ENCODE peak calls at places on chromosome 9, in six cellular contexts. C is stomach, F is heart right ventricle, Q is A549, W is pancreas, H is left ventricle myocardium inferior. J is an unnamed sample. For H3K4me1, the result is how much of the 10 kb centered on the place peaks cover.

GRCh38 chr9:126436545-126437269 is 110.1 kb downstream of the MVB12B start:
- DNase-seq in C (no peak), F (no peak), Q (no peak), W (no peak), H (no peak), J (no peak)

GRCh38 chr9:98926016-98926415 is 17.7 kb upstream of the COL15A1 start:
- DNase-seq in C (no peak), F (no peak), Q (no peak), W (no peak), H (no peak), J (no peak)

GRCh38 chr9:9174358-9174757 is 1374.8 kb upstream of the DMAC1 start:
- DNase-seq in C (no peak), F (no peak), Q (no peak), W (no peak), H (no peak), J (no peak)

GRCh38 chr9:36815566-36816348 is 218.3 kb downstream of the PAX5 start:
- DNase-seq in C (no peak), F (no peak), Q (no peak), W (no peak), H (no peak), J (no peak)

GRCh38 chr9:128078504-128079434 is 10.7 kb downstream of the SLC25A25 start:
- DNase-seq in C (peak), F (no peak), Q (peak), W (no peak), H (no peak), J (no peak)

GRCh38 chr9:79768199-79768598 is 196.4 kb downstream of the TLE4 start:
- DNase-seq in C (no peak), F (no peak), Q (no peak), W (no peak), H (no peak), J (peak)

GRCh38 chr9:121299125-121299466 is 31.1 kb downstream of the GSN start:
- DNase-seq in C (no peak), F (peak), Q (no peak), W (peak), H (no peak), J (no peak)

GRCh38 chr9:104984121-104984520 is 56.2 kb upstream of the ABCA1 start:
- DNase-seq in C (no peak), F (no peak), Q (no peak), W (no peak), H (no peak), J (no peak)

GRCh38 chr9:137150485-137151060 is 11.6 kb downstream of the GRIN1 start:
- DNase-seq in C (peak), F (no peak), Q (peak), W (peak), H (no peak), J (peak)

GRCh38 chr9:122005597-122005996 is 87.5 kb downstream of the TTLL11 start:
- DNase-seq in C (no peak), F (no peak), Q (peak), W (no peak), H (no peak), J (no peak)

GRCh38 chr9:38620483-38621433 is at the start of gene ANKRD18A:
- DNase-seq in C (peak), F (peak), Q (peak), W (peak), H (peak), J (peak)

GRCh38 chr9:35001803-35002502 is 12.4 kb downstream of the DNAJB5 start:
- DNase-seq in C (no peak), F (no peak), Q (no peak), W (no peak), H (no peak), J (no peak)

GRCh38 chr9:8857330-8858249 is 1058.0 kb upstream of the DMAC1 start:
- DNase-seq in C (peak), F (peak), Q (no peak), W (peak), H (peak), J (peak)

GRCh38 chr9:4423207-4423610 is 67.1 kb upstream of the SLC1A1 start:
- DNase-seq in C (no peak), F (no peak), Q (no peak), W (no peak), H (no peak), J (no peak)

GRCh38 chr9:133135193-133135745 is 14.2 kb upstream of the RALGDS start:
- DNase-seq in C (peak), F (peak), Q (peak), W (peak), H (no peak), J (peak)

GRCh38 chr9:136079211-136079915 is 15.7 kb downstream of the NACC2 start:
- DNase-seq in C (no peak), F (peak), Q (no peak), W (peak), H (no peak), J (peak)

GRCh38 chr9:126986506-126986951 is 71.9 kb downstream of the RALGPS1 start:
- DNase-seq in C (no peak), F (no peak), Q (peak), W (no peak), H (no peak), J (no peak)

GRCh38 chr9:98146101-98146991 is 27.3 kb upstream of the TRIM14 start:
- DNase-seq in C (peak), F (no peak), Q (peak), W (peak), H (peak), J (no peak)

GRCh38 chr9:108620767-108621166 is 235.0 kb downstream of the ACTL7B start:
- DNase-seq in C (no peak), F (no peak), Q (no peak), W (no peak), H (no peak), J (no peak)

GRCh38 chr9:106286249-106286648 is 576.7 kb upstream of the ZNF462 start:
- DNase-seq in C (no peak), F (no peak), Q (peak), W (no peak), H (no peak), J (peak)

GRCh38 chr9:97438666-97439065 is 26.8 kb downstream of the TDRD7 start:
- DNase-seq in C (no peak), F (no peak), Q (no peak), W (no peak), H (no peak), J (no peak)

GRCh38 chr9:137317979-137318511 is 16.0 kb upstream of the NRARP start:
- DNase-seq in C (peak), F (no peak), Q (no peak), W (peak), H (peak), J (no peak)

GRCh38 chr9:3894764-3895163 is 369.0 kb upstream of the RFX3 start:
- DNase-seq in C (no peak), F (no peak), Q (no peak), W (no peak), H (no peak), J (no peak)

GRCh38 chr9:106717686-106718085 is 145.3 kb upstream of the ZNF462 start:
- DNase-seq in C (no peak), F (no peak), Q (peak), W (no peak), H (no peak), J (peak)

GRCh38 chr9:84485539-84485938 is 145.0 kb upstream of the SLC28A3 start:
- DNase-seq in C (no peak), F (no peak), Q (no peak), W (no peak), H (no peak), J (no peak)

GRCh38 chr9:114035845-114036785 is 42.0 kb downstream of the AMBP start:
- DNase-seq in C (no peak), F (no peak), Q (no peak), W (peak), H (no peak), J (no peak)

GRCh38 chr9:134536101-134536900 is 105.3 kb upstream of the COL5A1 start:
- DNase-seq in C (no peak), F (no peak), Q (no peak), W (peak), H (peak), J (peak)

GRCh38 chr9:89038354-89039091 is 47.3 kb downstream of the S1PR3 start:
- DNase-seq in C (no peak), F (peak), Q (no peak), W (no peak), H (no peak), J (no peak)

GRCh38 chr9:134025606-134026541 is 593 bp downstream of the BRD3OS start:
- DNase-seq in C (peak), F (peak), Q (peak), W (peak), H (peak), J (peak)

GRCh38 chr9:133119461-133120342 is 1.3 kb downstream of the RALGDS start:
- DNase-seq in C (no peak), F (no peak), Q (no peak), W (no peak), H (peak), J (no peak)

GRCh38 chr9:27349681-27350080 is 52.7 kb upstream of the EQTN start:
- DNase-seq in C (no peak), F (no peak), Q (no peak), W (no peak), H (no peak), J (no peak)

GRCh38 chr9:79706512-79706911 is 134.7 kb downstream of the TLE4 start:
- DNase-seq in C (no peak), F (no peak), Q (no peak), W (no peak), H (no peak), J (no peak)

GRCh38 chr9:88826651-88827245 is 164.5 kb upstream of the S1PR3 start:
- DNase-seq in C (no peak), F (no peak), Q (no peak), W (no peak), H (no peak), J (no peak)

GRCh38 chr9:36150529-36151305 is 14.2 kb downstream of the GLIPR2 start:
- DNase-seq in C (no peak), F (no peak), Q (no peak), W (no peak), H (no peak), J (peak)

GRCh38 chr9:115988701-115989100 is 164.9 kb upstream of the PAPPA start:
- DNase-seq in C (no peak), F (no peak), Q (no peak), W (no peak), H (no peak), J (no peak)

GRCh38 chr9:18452276-18452675 is 21.7 kb upstream of the ADAMTSL1 start:
- DNase-seq in C (no peak), F (no peak), Q (no peak), W (no peak), H (no peak), J (no peak)

GRCh38 chr9:18215626-18216025 is 258.3 kb upstream of the ADAMTSL1 start:
- DNase-seq in C (no peak), F (no peak), Q (no peak), W (no peak), H (no peak), J (peak)

GRCh38 chr9:11946521-11946920 is 746.7 kb upstream of the TYRP1 start:
- DNase-seq in C (no peak), F (no peak), Q (no peak), W (no peak), H (no peak), J (no peak)

GRCh38 chr9:35923927-35924763 is 14.9 kb downstream of the SPAAR start:
- DNase-seq in C (no peak), F (no peak), Q (peak), W (no peak), H (no peak), J (peak)

GRCh38 chr9:111891910-111892499 is 4.6 kb upstream of the UGCG start:
- DNase-seq in C (peak), F (no peak), Q (peak), W (no peak), H (no peak), J (peak)
- H3K4me1 ChIP-seq in C (under half), F (under half), Q (under half), W (under half), H (under half), J (under half)

GRCh38 chr9:78574354-78575036 is 277.6 kb downstream of the PSAT1 start:
- DNase-seq in C (no peak), F (no peak), Q (no peak), W (no peak), H (no peak), J (no peak)
- H3K27ac ChIP-seq in C (no peak), F (no peak), Q (no peak), W (no peak), H (no peak), J (no peak)

DNA sequence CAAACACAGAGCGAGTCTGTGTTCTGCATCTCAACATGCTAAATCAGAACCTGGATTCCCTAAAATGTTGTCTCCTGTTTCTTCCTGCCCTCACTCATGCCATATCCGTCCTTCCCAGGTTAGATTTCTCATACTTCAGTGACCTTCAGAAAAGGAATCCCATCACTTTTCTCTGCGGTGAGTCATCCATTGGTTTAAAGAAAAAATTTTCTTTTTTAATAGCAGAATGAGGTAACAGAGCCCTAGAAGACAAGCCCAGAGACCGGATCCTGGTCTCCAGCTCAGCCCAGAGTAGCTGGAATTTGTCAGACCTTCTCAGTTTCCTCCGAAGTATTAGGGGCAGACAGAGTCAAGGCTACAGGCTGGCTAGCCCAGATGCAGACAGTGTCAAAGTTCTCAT is 143.2 kb upstream of the DMRT1 start:
- DNase-seq in C (no peak), F (no peak), Q (no peak), W (no peak), H (no peak), J (no peak)
- H3K4me1 ChIP-seq in C (under half), F (under half), Q (half or more), W (under half), H (half or more), J (under half)

GRCh38 chr9:109906766-109907382 is 126.9 kb downstream of the PALM2AKAP2 start:
- DNase-seq in C (no peak), F (no peak), Q (no peak), W (no peak), H (no peak), J (no peak)
- H3K27ac ChIP-seq in C (peak), F (peak), Q (no peak), W (no peak), H (peak), J (no peak)

GRCh38 chr9:93059960-93060591 is 1.6 kb downstream of the SUSD3 start:
- DNase-seq in C (no peak), F (no peak), Q (no peak), W (no peak), H (no peak), J (no peak)

GRCh38 chr9:93059097-93059959 is 827 bp downstream of the SUSD3 start:
- DNase-seq in C (peak), F (no peak), Q (no peak), W (no peak), H (no peak), J (no peak)

GRCh38 chr9:93058357-93059096 is at the start of gene SUSD3:
- DNase-seq in C (peak), F (peak), Q (peak), W (peak), H (peak), J (no peak)

GRCh38 chr9:93057024-93057702 is 1.3 kb upstream of the SUSD3 start:
- DNase-seq in C (no peak), F (no peak), Q (no peak), W (no peak), H (no peak), J (no peak)

GRCh38 chr9:93057703-93058356 is 671 bp upstream of the SUSD3 start:
- DNase-seq in C (no peak), F (no peak), Q (no peak), W (no peak), H (no peak), J (no peak)
- H3K4me1 ChIP-seq in C (under half), F (under half), Q (under half), W (under half), H (under half), J (under half)

GRCh38 chr9:129204840-129205239 is 26.8 kb upstream of the IER5L start:
- DNase-seq in C (no peak), F (no peak), Q (no peak), W (no peak), H (no peak), J (no peak)

GRCh38 chr9:129209109-129209508 is 31.0 kb upstream of the IER5L start:
- DNase-seq in C (no peak), F (no peak), Q (no peak), W (no peak), H (no peak), J (no peak)

GRCh38 chr9:129206921-129207320 is 28.9 kb upstream of the IER5L start:
- DNase-seq in C (no peak), F (no peak), Q (no peak), W (no peak), H (no peak), J (no peak)

GRCh38 chr9:129208191-129209091 is 30.4 kb upstream of the IER5L start:
- DNase-seq in C (no peak), F (no peak), Q (no peak), W (no peak), H (no peak), J (no peak)

DNA sequence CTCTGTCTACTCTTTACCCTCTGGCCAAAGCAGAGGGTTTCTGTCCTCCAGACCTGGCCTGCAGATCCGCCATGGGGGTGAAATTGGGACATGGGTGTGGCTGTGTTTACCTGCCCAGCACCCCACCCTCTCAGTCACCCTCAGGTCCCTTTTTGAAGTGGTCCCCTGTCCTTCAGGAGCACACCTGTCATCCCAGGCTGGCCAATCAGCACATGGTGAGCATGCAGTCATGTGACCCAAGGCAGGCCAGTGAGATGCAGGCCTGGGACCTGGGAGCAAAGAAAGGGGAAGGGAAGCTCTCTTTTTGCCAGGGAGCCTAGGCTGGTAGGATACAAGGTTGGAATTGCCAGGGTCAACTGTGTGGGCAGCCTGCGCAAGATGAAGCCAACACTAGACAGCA is 28.3 kb upstream of the IER5L start:
- DNase-seq in C (no peak), F (no peak), Q (no peak), W (no peak), H (no peak), J (no peak)
- H3K27ac ChIP-seq in C (no peak), F (no peak), Q (no peak), W (no peak), H (no peak), J (no peak)

GRCh38 chr9:129336601-129337286 is 158.7 kb upstream of the IER5L start:
- DNase-seq in C (peak), F (no peak), Q (no peak), W (no peak), H (no peak), J (no peak)

GRCh38 chr9:129336130-129336528 is 158.1 kb upstream of the IER5L start:
- DNase-seq in C (no peak), F (no peak), Q (no peak), W (no peak), H (no peak), J (no peak)

GRCh38 chr9:129335456-129336129 is 157.5 kb upstream of the IER5L start:
- DNase-seq in C (peak), F (no peak), Q (no peak), W (no peak), H (no peak), J (no peak)

GRCh38 chr9:129338701-129339445 is 160.8 kb upstream of the IER5L start:
- DNase-seq in C (peak), F (no peak), Q (no peak), W (no peak), H (no peak), J (peak)

DNA sequence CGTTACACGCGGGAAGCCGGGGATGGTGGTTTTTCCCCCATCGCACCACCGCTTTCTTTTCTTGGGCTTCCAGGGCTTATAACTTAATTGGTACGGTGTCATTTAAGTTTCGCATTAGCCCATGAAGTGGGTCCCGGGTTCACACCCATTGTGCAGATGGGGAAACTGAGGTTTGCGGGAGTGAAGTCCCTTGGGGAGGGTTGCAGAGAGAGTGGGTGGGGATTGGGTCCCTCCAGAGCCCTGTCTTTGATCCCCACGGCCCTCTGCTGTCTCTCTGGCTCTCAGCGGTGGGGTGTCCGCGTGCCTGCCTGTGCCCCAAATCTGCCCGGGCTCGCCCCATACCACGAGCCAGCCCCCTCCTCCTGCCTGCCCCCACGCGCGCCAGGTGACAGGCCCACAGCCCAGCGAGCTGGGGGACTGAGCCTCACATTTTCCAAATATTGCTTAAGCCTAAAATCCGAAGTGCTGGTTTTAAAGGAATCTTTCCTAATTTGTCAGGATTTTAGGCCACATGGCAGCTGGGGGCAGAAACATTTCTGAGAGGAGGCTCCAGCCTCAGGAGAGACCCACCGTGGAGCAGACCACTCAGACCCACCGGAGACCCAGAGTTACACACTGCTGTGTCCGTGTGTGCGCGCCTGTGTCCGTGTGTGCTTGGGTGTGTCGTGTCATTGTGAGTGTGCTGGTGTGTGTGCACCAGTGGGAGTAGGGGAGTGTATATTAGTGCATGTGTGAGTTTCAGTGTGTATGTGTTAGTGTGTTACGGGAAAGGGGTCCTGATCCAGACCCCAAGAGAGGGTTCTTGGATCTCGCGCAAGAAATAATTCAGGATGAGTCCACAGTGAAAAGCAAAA is 159.5 kb upstream of the IER5L start:
- DNase-seq in C (no peak), F (no peak), Q (no peak), W (no peak), H (no peak), J (no peak)
- H3K4me1 ChIP-seq in C (under half), F (under half), Q (half or more), W (under half), H (half or more), J (under half)